ENCODE peak calls at places on chromosomes 13 and 19, in five cellular contexts. M is NCI-H1436; B is fibroblast of pulmonary artery; E is T-helper 1 cell; J is stimulated activated CD8-positive, alpha-beta memory T cell treated with anti-CD3 and anti-CD28 coated beads, Interleukin-15, amount 100 ng/mL, for 1 hour. P is an unnamed sample.

GRCh38 chr13:75762066-75762937 is 126.2 kb downstream of the LMO7 start:
- DNase-seq in M (no peak), B (no peak), E (peak; percentile 12), J (no peak), P (no peak)

GRCh38 chr19:6354098-6354674 is 7.1 kb upstream of the CLPP start:
- DNase-seq in M (no peak), B (peak; percentile 47), E (no peak), J (no peak), P (no peak)

GRCh38 chr19:42175952-42176648 is 41.4 kb downstream of the DEDD2 start:
- DNase-seq in M (no peak), B (peak; percentile 23), E (no peak), J (no peak), P (no peak)

GRCh38 chr19:406121-406711 is 2.7 kb downstream of the C2CD4C start:
- DNase-seq in M (no peak), B (no peak), E (no peak), J (no peak), P (peak; percentile 34)

GRCh38 chr19:3849092-3849491 is 19.7 kb downstream of the ZFR2 start:
- DNase-seq in M (peak; percentile 63), B (peak; percentile 16), E (peak; percentile 10), J (peak; percentile 12), P (peak; percentile 66)

GRCh38 chr13:89695343-89696257 is 1651.9 kb upstream of the MIR17HG start:
- DNase-seq in M (no peak), B (peak; percentile 70), E (no peak), J (no peak), P (peak; percentile 62)

GRCh38 chr13:29573190-29573589 is 22.3 kb downstream of the SLC7A1 start:
- DNase-seq in M (no peak), B (peak; percentile 35), E (no peak), J (no peak), P (no peak)

GRCh38 chr13:75749407-75749806 is 113.3 kb downstream of the LMO7 start:
- DNase-seq in M (peak; percentile 29), B (peak; percentile 39), E (no peak), J (no peak), P (no peak)

GRCh38 chr19:7507884-7508283 is 8.0 kb upstream of the ZNF358 start:
- DNase-seq in M (no peak), B (peak; percentile 82), E (no peak), J (no peak), P (peak; percentile 75)

GRCh38 chr13:101527130-101527529 is 74.7 kb downstream of the ITGBL1 start:
- DNase-seq in M (no peak), B (no peak), E (no peak), J (no peak), P (no peak)

GRCh38 chr13:29532136-29532535 is 63.4 kb downstream of the SLC7A1 start:
- DNase-seq in M (no peak), B (no peak), E (no peak), J (no peak), P (no peak)

GRCh38 chr13:59665736-59666135 is 498.0 kb downstream of the DIAPH3 start:
- DNase-seq in M (no peak), B (peak; percentile 42), E (no peak), J (no peak), P (no peak)

GRCh38 chr19:40592170-40592569 is 9.0 kb upstream of the LTBP4 start:
- DNase-seq in M (peak; percentile 71), B (peak; percentile 78), E (no peak), J (no peak), P (no peak)

GRCh38 chr19:6718741-6719539 is 1.5 kb downstream of the C3 start:
- DNase-seq in M (no peak), B (peak; percentile 75), E (peak; percentile 22), J (no peak), P (no peak)

GRCh38 chr13:24626449-24626848 is 53.8 kb upstream of the ATP12A start:
- DNase-seq in M (no peak), B (no peak), E (peak; percentile 16), J (no peak), P (no peak)

GRCh38 chr19:18723871-18724377 is 40.4 kb downstream of the CRTC1 start:
- DNase-seq in M (no peak), B (no peak), E (no peak), J (no peak), P (peak; percentile 42)

GRCh38 chr19:17109962-17110598 is 34.5 kb downstream of the MYO9B start:
- DNase-seq in M (no peak), B (no peak), E (no peak), J (no peak), P (no peak)

GRCh38 chr19:38852231-38853044 is 2.7 kb upstream of the HNRNPL start:
- DNase-seq in M (no peak), B (peak; percentile 52), E (peak; percentile 51), J (no peak), P (peak; percentile 35)

GRCh38 chr19:58279042-58279924 is 528 bp downstream of the ZNF8 start:
- DNase-seq in M (peak; percentile 59), B (peak; percentile 72), E (peak; percentile 20), J (peak; percentile 5), P (peak; percentile 94)

GRCh38 chr19:33394723-33395560 is 21.4 kb downstream of the CEBPG start:
- DNase-seq in M (no peak), B (no peak), E (no peak), J (no peak), P (no peak)

GRCh38 chr19:6800991-6801396 is 28.5 kb downstream of the VAV1 start:
- DNase-seq in M (no peak), B (peak; percentile 34), E (no peak), J (no peak), P (no peak)

GRCh38 chr19:51689751-51690358 is 3.3 kb upstream of the SPACA6 start:
- DNase-seq in M (no peak), B (peak; percentile 64), E (no peak), J (no peak), P (peak; percentile 89)